ENCODE peak calls at places on chromosomes 12 and 14, in five cellular contexts. One of them, this sample, is unnamed.
A peak's percentile ranks its signal among the peaks of the same experiment; 100 is the strongest.

GRCh38 chr12:124586756-124587155 is 19.3 kb upstream of the NCOR2 start:
- DNase-seq in A549: no peak
- DNase-seq in glutamatergic neuron: no peak
- DNase-seq in HCT116: no peak
- DNase-seq in fibroblast of lung: no peak
- DNase-seq in this sample: no peak

GRCh38 chr14:88604213-88604612 is 41.4 kb downstream of the ZC3H14 start:
- DNase-seq in A549: no peak
- DNase-seq in glutamatergic neuron: no peak
- DNase-seq in HCT116: no peak
- DNase-seq in fibroblast of lung: no peak
- DNase-seq in this sample: no peak

GRCh38 chr12:39627914-39628313 is 8.3 kb upstream of the ABCD2 start:
- DNase-seq in A549: no peak
- DNase-seq in glutamatergic neuron: no peak
- DNase-seq in HCT116: no peak
- DNase-seq in fibroblast of lung: no peak
- DNase-seq in this sample: no peak

GRCh38 chr14:63717704-63718103 is 10.2 kb downstream of the SGPP1 start:
- DNase-seq in A549: peak; percentile 47
- DNase-seq in glutamatergic neuron: no peak
- DNase-seq in HCT116: peak; percentile 26
- DNase-seq in fibroblast of lung: peak; percentile 54
- DNase-seq in this sample: peak; percentile 22

GRCh38 chr12:112308652-112309051 is 73.6 kb downstream of the HECTD4 start:
- DNase-seq in A549: no peak
- DNase-seq in glutamatergic neuron: no peak
- DNase-seq in HCT116: no peak
- DNase-seq in fibroblast of lung: no peak
- DNase-seq in this sample: no peak

GRCh38 chr12:55728185-55728931 is 451 bp downstream of the CD63 start:
- DNase-seq in A549: peak; percentile 60
- DNase-seq in glutamatergic neuron: peak; percentile 49
- DNase-seq in HCT116: no peak
- DNase-seq in fibroblast of lung: peak; percentile 70
- DNase-seq in this sample: peak; percentile 74

GRCh38 chr14:39430762-39431415 is 1.3 kb downstream of the FBXO33 start:
- DNase-seq in A549: peak; percentile 4
- DNase-seq in glutamatergic neuron: no peak
- DNase-seq in HCT116: no peak
- DNase-seq in fibroblast of lung: peak; percentile 9
- DNase-seq in this sample: peak; percentile 23

GRCh38 chr14:24612186-24612585 is 2.7 kb upstream of the GZMH start:
- DNase-seq in A549: no peak
- DNase-seq in glutamatergic neuron: no peak
- DNase-seq in HCT116: no peak
- DNase-seq in fibroblast of lung: no peak
- DNase-seq in this sample: no peak

GRCh38 chr12:75658826-75659823 is 147.7 kb upstream of the KRR1 start:
- DNase-seq in A549: peak; percentile 46
- DNase-seq in glutamatergic neuron: no peak
- DNase-seq in HCT116: peak; percentile 85
- DNase-seq in fibroblast of lung: peak; percentile 69
- DNase-seq in this sample: peak; percentile 81
- TF ChIP-seq CTCF in A549: no peak
- TF ChIP-seq CTCF in glutamatergic neuron: no peak
- TF ChIP-seq CTCF in HCT116: no peak
- TF ChIP-seq CTCF in fibroblast of lung: no peak
- TF ChIP-seq CTCF in this sample: no peak

GRCh38 chr12:131132118-131132892 is 178.6 kb downstream of the ADGRD1 start:
- DNase-seq in A549: peak; percentile 73
- DNase-seq in glutamatergic neuron: peak; percentile 96
- DNase-seq in HCT116: peak; percentile 47
- DNase-seq in fibroblast of lung: peak; percentile 51
- DNase-seq in this sample: peak; percentile 65
- TF ChIP-seq CTCF in A549: peak; percentile 71
- TF ChIP-seq CTCF in glutamatergic neuron: peak; percentile 98
- TF ChIP-seq CTCF in HCT116: peak; percentile 90
- TF ChIP-seq CTCF in fibroblast of lung: peak; percentile 41
- TF ChIP-seq CTCF in this sample: peak; percentile 61

DNA sequence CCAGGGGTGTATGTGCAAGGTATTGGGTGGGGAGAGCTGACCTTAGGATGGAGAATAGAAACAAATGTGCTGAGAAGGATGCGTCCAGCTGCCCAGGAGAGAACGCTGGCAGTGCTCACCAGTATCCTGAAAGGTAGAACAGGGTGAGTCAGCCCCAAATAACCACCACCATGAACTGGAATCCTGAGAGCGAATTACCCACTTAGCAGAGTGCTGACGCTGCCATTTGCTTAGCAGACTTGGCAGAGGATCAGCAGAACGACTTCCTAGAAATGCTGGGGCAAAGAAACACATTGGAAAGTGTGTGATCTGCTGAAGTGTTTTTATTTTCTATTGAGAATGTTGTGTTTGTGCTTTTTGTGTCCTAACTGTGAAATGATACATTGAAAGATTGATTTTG is 213.6 kb downstream of the ADGRD1 start:
- DNase-seq in A549: no peak
- DNase-seq in glutamatergic neuron: no peak
- DNase-seq in HCT116: no peak
- DNase-seq in fibroblast of lung: no peak
- DNase-seq in this sample: no peak
- TF ChIP-seq CTCF in A549: no peak
- TF ChIP-seq CTCF in glutamatergic neuron: no peak
- TF ChIP-seq CTCF in HCT116: no peak
- TF ChIP-seq CTCF in fibroblast of lung: no peak
- TF ChIP-seq CTCF in this sample: no peak

GRCh38 chr14:105200074-105200473 is 19.0 kb upstream of the NUDT14 start:
- DNase-seq in A549: no peak
- DNase-seq in glutamatergic neuron: no peak
- DNase-seq in HCT116: no peak
- DNase-seq in fibroblast of lung: no peak
- DNase-seq in this sample: no peak
- TF ChIP-seq CTCF in A549: no peak
- TF ChIP-seq CTCF in glutamatergic neuron: no peak
- TF ChIP-seq CTCF in HCT116: peak; percentile 31
- TF ChIP-seq CTCF in fibroblast of lung: no peak
- TF ChIP-seq CTCF in this sample: peak; percentile 15

GRCh38 chr12:62827042-62827441 is 107.9 kb downstream of the PPM1H start:
- DNase-seq in A549: peak; percentile 30
- DNase-seq in glutamatergic neuron: no peak
- DNase-seq in HCT116: no peak
- DNase-seq in fibroblast of lung: no peak
- DNase-seq in this sample: no peak
- TF ChIP-seq CTCF in A549: no peak
- TF ChIP-seq CTCF in glutamatergic neuron: no peak
- TF ChIP-seq CTCF in HCT116: peak; percentile 50
- TF ChIP-seq CTCF in fibroblast of lung: no peak
- TF ChIP-seq CTCF in this sample: peak; percentile 34

GRCh38 chr12:110100315-110100970 is 23.7 kb upstream of the IFT81 start:
- DNase-seq in A549: peak; percentile 84
- DNase-seq in glutamatergic neuron: peak; percentile 77
- DNase-seq in HCT116: peak; percentile 48
- DNase-seq in fibroblast of lung: peak; percentile 85
- DNase-seq in this sample: peak; percentile 88

GRCh38 chr12:110104188-110104969 is 19.8 kb upstream of the IFT81 start:
- DNase-seq in A549: no peak
- DNase-seq in glutamatergic neuron: no peak
- DNase-seq in HCT116: no peak
- DNase-seq in fibroblast of lung: peak; percentile 86
- DNase-seq in this sample: peak; percentile 71

GRCh38 chr12:110105159-110105558 is 19.0 kb upstream of the IFT81 start:
- DNase-seq in A549: no peak
- DNase-seq in glutamatergic neuron: no peak
- DNase-seq in HCT116: no peak
- DNase-seq in fibroblast of lung: no peak
- DNase-seq in this sample: no peak

GRCh38 chr12:110105961-110106540 is 18.1 kb upstream of the IFT81 start:
- DNase-seq in A549: no peak
- DNase-seq in glutamatergic neuron: no peak
- DNase-seq in HCT116: no peak
- DNase-seq in fibroblast of lung: peak; percentile 27
- DNase-seq in this sample: peak; percentile 60

DNA sequence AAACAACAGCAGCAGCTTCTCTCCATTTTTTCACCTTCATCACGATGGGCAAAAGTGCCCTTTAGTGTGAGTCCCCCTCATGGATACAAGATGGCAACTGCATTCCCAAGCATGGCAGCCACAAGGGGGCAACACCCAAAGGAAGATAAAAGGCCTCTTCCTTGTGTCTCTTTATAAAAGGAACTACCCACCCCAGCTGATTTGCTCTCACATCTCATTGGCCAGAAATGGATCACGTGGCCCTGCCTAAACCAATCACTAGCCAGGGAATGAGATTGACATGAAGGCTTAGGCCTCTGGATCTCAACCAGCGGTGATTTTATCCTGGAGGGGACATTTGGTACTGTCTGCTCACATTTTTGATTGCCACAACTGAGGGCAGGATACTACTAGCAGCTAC is 21.9 kb upstream of the IFT81 start:
- DNase-seq in A549: peak; percentile 98
- DNase-seq in glutamatergic neuron: peak; percentile 76
- DNase-seq in HCT116: peak; percentile 94
- DNase-seq in fibroblast of lung: peak; percentile 73
- DNase-seq in this sample: peak; percentile 77
- TF ChIP-seq CTCF in A549: peak; percentile 40
- TF ChIP-seq CTCF in glutamatergic neuron: peak; percentile 57
- TF ChIP-seq CTCF in HCT116: peak; percentile 78
- TF ChIP-seq CTCF in fibroblast of lung: peak; percentile 21
- TF ChIP-seq CTCF in this sample: peak; percentile 65